ENCODE peak calls at places on chromosome 4, in five cellular contexts. I is body of pancreas, J is RWPE1, E is prostate gland, G is A549. O is an unnamed sample.

GRCh38 chr4:174324246-174324645 is 40.5 kb downstream of the CEP44 start:
- DNase-seq in I (no peak), J (no peak), E (no peak), G (no peak), O (no peak)

GRCh38 chr4:37324526-37324925 is 80.0 kb downstream of the NWD2 start:
- DNase-seq in I (no peak), J (no peak), E (no peak), G (no peak), O (peak; percentile 4)

GRCh38 chr4:113300384-113301011 is 251.0 kb downstream of the ANK2 start:
- DNase-seq in I (no peak), J (peak; percentile 36), E (no peak), G (peak; percentile 7), O (no peak)

GRCh38 chr4:185721190-185721948 is 90.6 kb downstream of the SORBS2 start:
- DNase-seq in I (no peak), J (no peak), E (no peak), G (no peak), O (no peak)

GRCh38 chr4:166301266-166301665 is 428.2 kb downstream of the TLL1 start:
- DNase-seq in I (no peak), J (no peak), E (no peak), G (no peak), O (no peak)

GRCh38 chr4:6408263-6408662 is 64.2 kb downstream of the PPP2R2C start:
- DNase-seq in I (no peak), J (peak; percentile 6), E (no peak), G (no peak), O (no peak)

GRCh38 chr4:185838514-185839203 is 26.7 kb upstream of the SORBS2 start:
- DNase-seq in I (no peak), J (no peak), E (no peak), G (no peak), O (no peak)

GRCh38 chr4:184766421-184766820 is 32.5 kb upstream of the CENPU start:
- DNase-seq in I (no peak), J (no peak), E (no peak), G (no peak), O (no peak)

GRCh38 chr4:160347197-160347596 is 1244.3 kb downstream of the RAPGEF2 start:
- DNase-seq in I (no peak), J (no peak), E (no peak), G (no peak), O (no peak)

GRCh38 chr4:34258176-34258575 is 1986.1 kb downstream of the ARAP2 start:
- DNase-seq in I (no peak), J (no peak), E (no peak), G (no peak), O (no peak)

GRCh38 chr4:110787781-110788180 is 164.9 kb upstream of the PITX2 start:
- DNase-seq in I (no peak), J (no peak), E (no peak), G (no peak), O (no peak)

GRCh38 chr4:188714488-188714887 is 575.2 kb downstream of the TRIML1 start:
- DNase-seq in I (no peak), J (no peak), E (no peak), G (no peak), O (no peak)

GRCh38 chr4:7013171-7013570 is 30.0 kb upstream of the TADA2B start:
- DNase-seq in I (no peak), J (no peak), E (no peak), G (no peak), O (no peak)

GRCh38 chr4:105624530-105624929 is 72.1 kb downstream of the ARHGEF38 start:
- DNase-seq in I (peak; percentile 45), J (no peak), E (no peak), G (no peak), O (peak; percentile 27)

GRCh38 chr4:123250843-123251242 is 145.8 kb upstream of the SPRY1 start:
- DNase-seq in I (peak; percentile 15), J (no peak), E (peak; percentile 48), G (no peak), O (no peak)

GRCh38 chr4:180799798-180800197 is 1443.4 kb upstream of the TENM3 start:
- DNase-seq in I (no peak), J (no peak), E (no peak), G (no peak), O (no peak)

GRCh38 chr4:120692964-120693363 is 229.6 kb downstream of the PRDM5 start:
- DNase-seq in I (peak; percentile 15), J (peak; percentile 53), E (no peak), G (peak; percentile 6), O (no peak)

GRCh38 chr4:47704693-47705325 is 133.1 kb downstream of the CORIN start:
- DNase-seq in I (peak; percentile 52), J (peak; percentile 30), E (peak; percentile 27), G (no peak), O (no peak)

GRCh38 chr4:142406917-142407501 is 439.1 kb downstream of the INPP4B start:
- DNase-seq in I (no peak), J (no peak), E (no peak), G (no peak), O (no peak)

GRCh38 chr4:132564920-132565319 is 584.2 kb upstream of the PCDH10 start:
- DNase-seq in I (no peak), J (no peak), E (no peak), G (no peak), O (no peak)

GRCh38 chr4:179051211-179051610 is 1609.0 kb upstream of the AGA start:
- DNase-seq in I (no peak), J (no peak), E (no peak), G (no peak), O (no peak)
- H3K27ac ChIP-seq in I (no peak overlapping the region), J (no peak overlapping the region), E (no peak overlapping the region), G (no peak overlapping the region), O (no peak overlapping the region)

GRCh38 chr4:102598102-102598758 is 97.1 kb downstream of the NFKB1 start:
- DNase-seq in I (no peak), J (no peak), E (no peak), G (no peak), O (no peak)
- H3K27ac ChIP-seq in I (no peak overlapping the region), J (no peak overlapping the region), E (no peak overlapping the region), G (no peak overlapping the region), O (no peak overlapping the region)

GRCh38 chr4:30904593-30904992 is 184.4 kb downstream of the PCDH7 start:
- DNase-seq in I (no peak), J (no peak), E (no peak), G (no peak), O (no peak)

GRCh38 chr4:30901781-30902479 is 181.8 kb downstream of the PCDH7 start:
- DNase-seq in I (no peak), J (no peak), E (no peak), G (no peak), O (no peak)

GRCh38 chr4:30904161-30904560 is 184.0 kb downstream of the PCDH7 start:
- DNase-seq in I (no peak), J (no peak), E (no peak), G (no peak), O (no peak)

DNA sequence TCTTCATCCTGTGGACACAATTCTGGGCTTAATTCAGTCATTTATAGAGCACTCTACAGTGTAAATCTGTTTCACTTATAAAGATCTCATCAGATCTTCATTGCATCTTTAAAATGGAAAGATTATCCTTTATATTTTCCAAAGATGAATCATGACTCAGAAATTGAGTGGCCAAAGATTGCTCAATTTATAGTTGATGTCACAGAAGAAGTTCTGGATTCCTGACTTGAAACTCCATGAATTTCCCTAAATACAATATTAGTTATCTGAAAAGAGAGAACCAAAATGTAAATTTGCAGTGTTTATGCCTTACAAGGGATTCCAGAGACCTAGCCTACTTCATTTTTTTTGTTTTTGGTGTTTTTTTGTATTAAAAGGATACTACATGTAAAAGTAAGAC is 183.3 kb downstream of the PCDH7 start:
- DNase-seq in I (no peak), J (no peak), E (no peak), G (no peak), O (no peak)
- H3K27ac ChIP-seq in I (no peak overlapping the region), J (no peak overlapping the region), E (no peak overlapping the region), G (no peak overlapping the region), O (no peak overlapping the region)

GRCh38 chr4:77930876-77931275 is 68.2 kb downstream of the MRPL1 start:
- DNase-seq in I (no peak), J (no peak), E (no peak), G (no peak), O (no peak)
- H3K27ac ChIP-seq in I (no peak overlapping the region), J (no peak overlapping the region), E (no peak overlapping the region), G (no peak overlapping the region), O (no peak overlapping the region)

GRCh38 chr4:26377352-26378311 is 56.8 kb downstream of the RBPJ start:
- DNase-seq in I (no peak), J (no peak), E (no peak), G (no peak), O (no peak)

GRCh38 chr4:26385690-26386089 is 64.9 kb downstream of the RBPJ start:
- DNase-seq in I (no peak), J (no peak), E (no peak), G (no peak), O (no peak)

GRCh38 chr4:26384380-26385057 is 63.7 kb downstream of the RBPJ start:
- DNase-seq in I (no peak), J (no peak), E (no peak), G (no peak), O (no peak)

GRCh38 chr4:26379837-26380236 is 59.0 kb downstream of the RBPJ start:
- DNase-seq in I (no peak), J (no peak), E (no peak), G (no peak), O (no peak)

GRCh38 chr4:26380740-26381139 is 59.9 kb downstream of the RBPJ start:
- DNase-seq in I (no peak), J (no peak), E (no peak), G (no peak), O (no peak)
- H3K27ac ChIP-seq in I (no peak overlapping the region), J (no peak overlapping the region), E (no peak overlapping the region), G (no peak overlapping the region), O (no peak overlapping the region)